ENCODE peak calls at places on chromosome 1, in eight cellular contexts. One of them, this sample, is unnamed.

GRCh38 chr1:168803696-168804510 is 74.9 kb upstream of the DPT start:
- DNase-seq in progenitor cell of endocrine pancreas: no peak
- DNase-seq in OCI-LY7: no peak
- DNase-seq in GM12865: no peak
- DNase-seq in fibroblast of mammary gland: no peak
- DNase-seq in lower leg skin: no peak
- DNase-seq in activated CD8-positive, alpha-beta T cell treated with anti-CD3 and anti-CD28 coated beads for 36 hours: no peak
- DNase-seq in neural progenitor cell: peak
- DNase-seq in this sample: no peak

GRCh38 chr1:197463142-197463541 is 195.1 kb downstream of the CRB1 start:
- DNase-seq in progenitor cell of endocrine pancreas: no peak
- DNase-seq in OCI-LY7: no peak
- DNase-seq in GM12865: no peak
- DNase-seq in fibroblast of mammary gland: no peak
- DNase-seq in lower leg skin: no peak
- DNase-seq in activated CD8-positive, alpha-beta T cell treated with anti-CD3 and anti-CD28 coated beads for 36 hours: no peak
- DNase-seq in neural progenitor cell: no peak
- DNase-seq in this sample: no peak

GRCh38 chr1:8674912-8675311 is 142.5 kb downstream of the RERE start:
- DNase-seq in progenitor cell of endocrine pancreas: no peak
- DNase-seq in OCI-LY7: no peak
- DNase-seq in GM12865: no peak
- DNase-seq in fibroblast of mammary gland: peak
- DNase-seq in lower leg skin: no peak
- DNase-seq in activated CD8-positive, alpha-beta T cell treated with anti-CD3 and anti-CD28 coated beads for 36 hours: no peak
- DNase-seq in neural progenitor cell: no peak
- DNase-seq in this sample: no peak

GRCh38 chr1:180912211-180912800 is 391 bp upstream of the KIAA1614 start:
- DNase-seq in progenitor cell of endocrine pancreas: no peak
- DNase-seq in OCI-LY7: no peak
- DNase-seq in GM12865: no peak
- DNase-seq in fibroblast of mammary gland: peak
- DNase-seq in lower leg skin: peak
- DNase-seq in activated CD8-positive, alpha-beta T cell treated with anti-CD3 and anti-CD28 coated beads for 36 hours: no peak
- DNase-seq in neural progenitor cell: peak
- DNase-seq in this sample: no peak

GRCh38 chr1:211601982-211602644 is 23.2 kb upstream of the SLC30A1 start:
- DNase-seq in progenitor cell of endocrine pancreas: no peak
- DNase-seq in OCI-LY7: no peak
- DNase-seq in GM12865: no peak
- DNase-seq in fibroblast of mammary gland: no peak
- DNase-seq in lower leg skin: no peak
- DNase-seq in activated CD8-positive, alpha-beta T cell treated with anti-CD3 and anti-CD28 coated beads for 36 hours: no peak
- DNase-seq in neural progenitor cell: no peak
- DNase-seq in this sample: no peak

GRCh38 chr1:43539726-43540434 is 9.2 kb downstream of the PTPRF start:
- DNase-seq in progenitor cell of endocrine pancreas: no peak
- DNase-seq in OCI-LY7: no peak
- DNase-seq in GM12865: no peak
- DNase-seq in fibroblast of mammary gland: no peak
- DNase-seq in lower leg skin: no peak
- DNase-seq in activated CD8-positive, alpha-beta T cell treated with anti-CD3 and anti-CD28 coated beads for 36 hours: no peak
- DNase-seq in neural progenitor cell: no peak
- DNase-seq in this sample: no peak

GRCh38 chr1:217373761-217374701 is 256.9 kb downstream of the GPATCH2 start:
- DNase-seq in progenitor cell of endocrine pancreas: no peak
- DNase-seq in OCI-LY7: no peak
- DNase-seq in GM12865: no peak
- DNase-seq in fibroblast of mammary gland: no peak
- DNase-seq in lower leg skin: no peak
- DNase-seq in activated CD8-positive, alpha-beta T cell treated with anti-CD3 and anti-CD28 coated beads for 36 hours: no peak
- DNase-seq in neural progenitor cell: no peak
- DNase-seq in this sample: no peak

GRCh38 chr1:147168626-147169058 is 3.6 kb downstream of the PRKAB2 start:
- DNase-seq in progenitor cell of endocrine pancreas: no peak
- DNase-seq in OCI-LY7: no peak
- DNase-seq in GM12865: no peak
- DNase-seq in fibroblast of mammary gland: peak
- DNase-seq in lower leg skin: no peak
- DNase-seq in activated CD8-positive, alpha-beta T cell treated with anti-CD3 and anti-CD28 coated beads for 36 hours: no peak
- DNase-seq in neural progenitor cell: no peak
- DNase-seq in this sample: no peak

GRCh38 chr1:205374205-205375078 is 17.7 kb upstream of the KLHDC8A start:
- DNase-seq in progenitor cell of endocrine pancreas: no peak
- DNase-seq in OCI-LY7: no peak
- DNase-seq in GM12865: no peak
- DNase-seq in fibroblast of mammary gland: peak
- DNase-seq in lower leg skin: peak
- DNase-seq in activated CD8-positive, alpha-beta T cell treated with anti-CD3 and anti-CD28 coated beads for 36 hours: no peak
- DNase-seq in neural progenitor cell: no peak
- DNase-seq in this sample: no peak

GRCh38 chr1:28663871-28664470 is 4.6 kb upstream of the GMEB1 start:
- DNase-seq in progenitor cell of endocrine pancreas: no peak
- DNase-seq in OCI-LY7: no peak
- DNase-seq in GM12865: no peak
- DNase-seq in fibroblast of mammary gland: no peak
- DNase-seq in lower leg skin: no peak
- DNase-seq in activated CD8-positive, alpha-beta T cell treated with anti-CD3 and anti-CD28 coated beads for 36 hours: no peak
- DNase-seq in neural progenitor cell: no peak
- DNase-seq in this sample: no peak

GRCh38 chr1:153680120-153680403 is 1.6 kb downstream of the NPR1 start:
- DNase-seq in progenitor cell of endocrine pancreas: no peak
- DNase-seq in OCI-LY7: no peak
- DNase-seq in GM12865: no peak
- DNase-seq in fibroblast of mammary gland: no peak
- DNase-seq in lower leg skin: no peak
- DNase-seq in activated CD8-positive, alpha-beta T cell treated with anti-CD3 and anti-CD28 coated beads for 36 hours: no peak
- DNase-seq in neural progenitor cell: no peak
- DNase-seq in this sample: no peak

GRCh38 chr1:197927908-197928665 is 10.9 kb downstream of the LHX9 start:
- DNase-seq in progenitor cell of endocrine pancreas: no peak
- DNase-seq in OCI-LY7: no peak
- DNase-seq in GM12865: no peak
- DNase-seq in fibroblast of mammary gland: no peak
- DNase-seq in lower leg skin: no peak
- DNase-seq in activated CD8-positive, alpha-beta T cell treated with anti-CD3 and anti-CD28 coated beads for 36 hours: no peak
- DNase-seq in neural progenitor cell: no peak
- DNase-seq in this sample: no peak

GRCh38 chr1:82782599-82782998 is 981.9 kb downstream of the ADGRL2 start:
- DNase-seq in progenitor cell of endocrine pancreas: no peak
- DNase-seq in OCI-LY7: no peak
- DNase-seq in GM12865: no peak
- DNase-seq in fibroblast of mammary gland: no peak
- DNase-seq in lower leg skin: no peak
- DNase-seq in activated CD8-positive, alpha-beta T cell treated with anti-CD3 and anti-CD28 coated beads for 36 hours: no peak
- DNase-seq in neural progenitor cell: no peak
- DNase-seq in this sample: no peak

GRCh38 chr1:1291023-1291528 is 10.8 kb downstream of the SCNN1D start:
- DNase-seq in progenitor cell of endocrine pancreas: no peak
- DNase-seq in OCI-LY7: no peak
- DNase-seq in GM12865: no peak
- DNase-seq in fibroblast of mammary gland: no peak
- DNase-seq in lower leg skin: no peak
- DNase-seq in activated CD8-positive, alpha-beta T cell treated with anti-CD3 and anti-CD28 coated beads for 36 hours: no peak
- DNase-seq in neural progenitor cell: no peak
- DNase-seq in this sample: peak

GRCh38 chr1:33925586-33925985 is 61.7 kb downstream of the HMGB4 start:
- DNase-seq in progenitor cell of endocrine pancreas: no peak
- DNase-seq in OCI-LY7: no peak
- DNase-seq in GM12865: no peak
- DNase-seq in fibroblast of mammary gland: no peak
- DNase-seq in lower leg skin: no peak
- DNase-seq in activated CD8-positive, alpha-beta T cell treated with anti-CD3 and anti-CD28 coated beads for 36 hours: no peak
- DNase-seq in neural progenitor cell: no peak
- DNase-seq in this sample: no peak

GRCh38 chr1:221440658-221441057 is 301.2 kb downstream of the DUSP10 start:
- DNase-seq in progenitor cell of endocrine pancreas: no peak
- DNase-seq in OCI-LY7: no peak
- DNase-seq in GM12865: peak
- DNase-seq in fibroblast of mammary gland: peak
- DNase-seq in lower leg skin: no peak
- DNase-seq in activated CD8-positive, alpha-beta T cell treated with anti-CD3 and anti-CD28 coated beads for 36 hours: no peak
- DNase-seq in neural progenitor cell: peak
- DNase-seq in this sample: no peak

GRCh38 chr1:212074313-212074712 is 38.8 kb downstream of the DTL start:
- DNase-seq in progenitor cell of endocrine pancreas: no peak
- DNase-seq in OCI-LY7: no peak
- DNase-seq in GM12865: no peak
- DNase-seq in fibroblast of mammary gland: no peak
- DNase-seq in lower leg skin: no peak
- DNase-seq in activated CD8-positive, alpha-beta T cell treated with anti-CD3 and anti-CD28 coated beads for 36 hours: no peak
- DNase-seq in neural progenitor cell: no peak
- DNase-seq in this sample: no peak

GRCh38 chr1:46405724-46406123 is 11.6 kb downstream of the FAAH start:
- DNase-seq in progenitor cell of endocrine pancreas: no peak
- DNase-seq in OCI-LY7: no peak
- DNase-seq in GM12865: no peak
- DNase-seq in fibroblast of mammary gland: no peak
- DNase-seq in lower leg skin: no peak
- DNase-seq in activated CD8-positive, alpha-beta T cell treated with anti-CD3 and anti-CD28 coated beads for 36 hours: no peak
- DNase-seq in neural progenitor cell: no peak
- DNase-seq in this sample: no peak

GRCh38 chr1:10510520-10511493 is 36.1 kb downstream of the PEX14 start:
- DNase-seq in progenitor cell of endocrine pancreas: no peak
- DNase-seq in OCI-LY7: no peak
- DNase-seq in GM12865: peak
- DNase-seq in fibroblast of mammary gland: peak
- DNase-seq in lower leg skin: no peak
- DNase-seq in activated CD8-positive, alpha-beta T cell treated with anti-CD3 and anti-CD28 coated beads for 36 hours: peak
- DNase-seq in neural progenitor cell: no peak
- DNase-seq in this sample: no peak

GRCh38 chr1:153728305-153729066 is 636 bp downstream of the INTS3 start:
- DNase-seq in progenitor cell of endocrine pancreas: peak
- DNase-seq in OCI-LY7: peak
- DNase-seq in GM12865: peak
- DNase-seq in fibroblast of mammary gland: peak
- DNase-seq in lower leg skin: no peak
- DNase-seq in activated CD8-positive, alpha-beta T cell treated with anti-CD3 and anti-CD28 coated beads for 36 hours: peak
- DNase-seq in neural progenitor cell: peak
- DNase-seq in this sample: peak

GRCh38 chr1:71087060-71087459 is 6.2 kb upstream of the ZRANB2 start:
- DNase-seq in progenitor cell of endocrine pancreas: no peak
- DNase-seq in OCI-LY7: no peak
- DNase-seq in GM12865: no peak
- DNase-seq in fibroblast of mammary gland: no peak
- DNase-seq in lower leg skin: no peak
- DNase-seq in activated CD8-positive, alpha-beta T cell treated with anti-CD3 and anti-CD28 coated beads for 36 hours: no peak
- DNase-seq in neural progenitor cell: no peak
- DNase-seq in this sample: no peak
- TF ChIP-seq CTCF in progenitor cell of endocrine pancreas: no peak
- TF ChIP-seq CTCF in OCI-LY7: no peak
- TF ChIP-seq CTCF in GM12865: no peak
- TF ChIP-seq CTCF in fibroblast of mammary gland: no peak
- TF ChIP-seq CTCF in lower leg skin: no peak
- TF ChIP-seq CTCF in activated CD8-positive, alpha-beta T cell treated with anti-CD3 and anti-CD28 coated beads for 36 hours: no peak
- TF ChIP-seq CTCF in neural progenitor cell: no peak
- TF ChIP-seq CTCF in this sample: no peak

DNA sequence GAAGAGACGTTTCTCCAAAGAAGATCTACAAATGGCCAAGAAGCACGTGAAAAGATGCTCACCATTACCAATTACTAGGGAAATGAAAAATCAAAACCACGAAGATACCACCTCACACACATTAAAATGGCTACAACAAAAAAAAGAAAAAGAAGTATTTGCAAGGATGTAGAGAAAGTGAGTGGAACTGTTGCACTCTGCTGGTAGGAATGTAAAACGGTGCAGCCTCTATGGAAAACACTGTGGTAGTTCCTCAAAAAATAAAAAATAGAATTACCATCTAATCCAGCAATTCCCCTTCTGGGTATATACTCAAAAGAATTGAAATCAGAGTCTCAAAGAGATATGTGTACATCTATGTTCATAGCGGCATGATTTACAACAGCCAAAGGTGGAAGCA is 115.4 kb upstream of the EDN2 start:
- DNase-seq in progenitor cell of endocrine pancreas: no peak
- DNase-seq in OCI-LY7: no peak
- DNase-seq in GM12865: no peak
- DNase-seq in fibroblast of mammary gland: peak
- DNase-seq in lower leg skin: no peak
- DNase-seq in activated CD8-positive, alpha-beta T cell treated with anti-CD3 and anti-CD28 coated beads for 36 hours: no peak
- DNase-seq in neural progenitor cell: no peak
- DNase-seq in this sample: no peak
- TF ChIP-seq CTCF in progenitor cell of endocrine pancreas: peak
- TF ChIP-seq CTCF in OCI-LY7: no peak
- TF ChIP-seq CTCF in GM12865: no peak
- TF ChIP-seq CTCF in fibroblast of mammary gland: peak
- TF ChIP-seq CTCF in lower leg skin: no peak
- TF ChIP-seq CTCF in activated CD8-positive, alpha-beta T cell treated with anti-CD3 and anti-CD28 coated beads for 36 hours: no peak
- TF ChIP-seq CTCF in neural progenitor cell: peak
- TF ChIP-seq CTCF in this sample: peak

DNA sequence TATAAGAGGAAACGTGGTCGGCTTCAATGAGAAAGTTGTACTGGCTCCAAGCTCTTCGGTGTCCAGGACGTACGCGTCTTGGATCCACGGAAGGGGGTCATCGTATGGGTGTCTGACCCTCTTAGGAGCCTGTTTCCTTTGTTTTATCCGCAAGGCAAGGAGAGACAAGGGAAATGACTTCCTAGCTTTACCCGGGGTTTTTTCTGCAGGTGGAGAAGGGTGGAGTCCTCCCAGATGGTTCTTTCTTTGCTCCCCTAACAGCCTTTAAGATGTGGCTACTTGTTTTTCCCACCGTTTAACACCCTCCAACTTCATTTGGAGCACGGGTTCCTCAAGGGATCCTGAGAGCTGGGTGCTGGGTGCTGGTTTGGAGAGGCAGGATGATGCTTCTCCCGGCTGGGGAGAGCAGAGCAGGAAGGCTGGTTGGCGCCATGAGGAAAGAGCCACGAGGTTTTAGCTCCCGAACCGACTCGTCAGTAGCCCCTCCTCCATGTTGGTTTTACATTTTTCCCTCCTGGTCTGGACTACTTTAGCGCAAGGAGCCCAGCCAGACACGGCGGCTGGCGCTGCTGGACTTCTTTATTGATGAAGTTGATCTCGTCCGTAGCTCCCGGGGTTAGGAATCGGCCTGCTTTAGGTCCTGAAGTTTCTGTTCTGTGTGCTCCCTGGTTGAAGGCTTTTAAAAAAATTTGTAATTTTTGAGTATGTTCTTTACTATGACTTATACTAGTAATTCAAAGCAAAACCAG is 1.3 kb downstream of the UCK2 start:
- DNase-seq in progenitor cell of endocrine pancreas: peak
- DNase-seq in OCI-LY7: peak
- DNase-seq in GM12865: peak
- DNase-seq in fibroblast of mammary gland: peak
- DNase-seq in lower leg skin: peak
- DNase-seq in activated CD8-positive, alpha-beta T cell treated with anti-CD3 and anti-CD28 coated beads for 36 hours: peak
- DNase-seq in neural progenitor cell: peak
- DNase-seq in this sample: peak
- TF ChIP-seq CTCF in progenitor cell of endocrine pancreas: no peak
- TF ChIP-seq CTCF in OCI-LY7: no peak
- TF ChIP-seq CTCF in GM12865: no peak
- TF ChIP-seq CTCF in fibroblast of mammary gland: no peak
- TF ChIP-seq CTCF in lower leg skin: no peak
- TF ChIP-seq CTCF in activated CD8-positive, alpha-beta T cell treated with anti-CD3 and anti-CD28 coated beads for 36 hours: no peak
- TF ChIP-seq CTCF in neural progenitor cell: no peak
- TF ChIP-seq CTCF in this sample: no peak

DNA sequence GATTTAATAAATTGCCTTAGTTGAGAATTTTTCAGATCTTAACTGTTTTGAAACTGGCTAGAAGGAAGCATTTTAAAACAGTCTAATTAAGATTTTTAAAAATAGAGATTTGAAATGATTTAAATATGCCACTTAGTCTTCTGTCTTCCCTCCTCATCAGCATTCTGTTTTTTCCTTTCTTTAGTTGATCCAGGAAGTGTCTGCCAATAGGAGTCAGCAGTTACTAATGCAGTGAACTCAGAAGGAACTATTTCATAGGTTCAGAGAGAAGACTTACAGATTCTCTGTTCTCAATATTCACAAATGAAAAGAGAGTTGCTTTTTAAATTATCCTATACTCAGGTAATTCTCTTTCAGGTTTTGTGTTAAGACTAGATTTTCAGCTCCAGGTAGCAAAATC is 84.5 kb downstream of the RPS6KC1 start:
- DNase-seq in progenitor cell of endocrine pancreas: no peak
- DNase-seq in OCI-LY7: no peak
- DNase-seq in GM12865: no peak
- DNase-seq in fibroblast of mammary gland: peak
- DNase-seq in lower leg skin: no peak
- DNase-seq in activated CD8-positive, alpha-beta T cell treated with anti-CD3 and anti-CD28 coated beads for 36 hours: no peak
- DNase-seq in neural progenitor cell: no peak
- DNase-seq in this sample: no peak
- TF ChIP-seq CTCF in progenitor cell of endocrine pancreas: no peak
- TF ChIP-seq CTCF in OCI-LY7: no peak
- TF ChIP-seq CTCF in GM12865: no peak
- TF ChIP-seq CTCF in fibroblast of mammary gland: no peak
- TF ChIP-seq CTCF in lower leg skin: no peak
- TF ChIP-seq CTCF in activated CD8-positive, alpha-beta T cell treated with anti-CD3 and anti-CD28 coated beads for 36 hours: no peak
- TF ChIP-seq CTCF in neural progenitor cell: no peak
- TF ChIP-seq CTCF in this sample: no peak

This sample was measured in glutamatergic neuron.